ENCODE peak calls at places on chromosome 9, in four cellular contexts. One of them, this sample, is unnamed.
A peak's percentile ranks its signal among the peaks of the same experiment; 100 is the strongest.

GRCh38 chr9:135525241-135526088 is 4.2 kb downstream of the LCN1 start:
- DNase-seq in cardiac fibroblast: no peak
- DNase-seq in BE2C: no peak
- DNase-seq in heart right ventricle: no peak
- DNase-seq in this sample: no peak

GRCh38 chr9:133842721-133843227 is 104.6 kb upstream of the SARDH start:
- DNase-seq in cardiac fibroblast: no peak
- DNase-seq in BE2C: no peak
- DNase-seq in heart right ventricle: no peak
- DNase-seq in this sample: no peak

GRCh38 chr9:27590636-27591035 is 17.4 kb upstream of the C9orf72 start:
- DNase-seq in cardiac fibroblast: no peak
- DNase-seq in BE2C: no peak
- DNase-seq in heart right ventricle: no peak
- DNase-seq in this sample: no peak

GRCh38 chr9:3865373-3865772 is 339.6 kb upstream of the RFX3 start:
- DNase-seq in cardiac fibroblast: peak; percentile 22
- DNase-seq in BE2C: no peak
- DNase-seq in heart right ventricle: no peak
- DNase-seq in this sample: no peak

GRCh38 chr9:122095010-122095767 is 2.1 kb upstream of the TTLL11 start:
- DNase-seq in cardiac fibroblast: peak; percentile 73
- DNase-seq in BE2C: peak; percentile 70
- DNase-seq in heart right ventricle: no peak
- DNase-seq in this sample: no peak

GRCh38 chr9:88952086-88952615 is 39.1 kb upstream of the S1PR3 start:
- DNase-seq in cardiac fibroblast: no peak
- DNase-seq in BE2C: no peak
- DNase-seq in heart right ventricle: no peak
- DNase-seq in this sample: no peak

GRCh38 chr9:28073278-28073677 is 500.0 kb upstream of the C9orf72 start:
- DNase-seq in cardiac fibroblast: peak; percentile 52
- DNase-seq in BE2C: peak; percentile 69
- DNase-seq in heart right ventricle: no peak
- DNase-seq in this sample: no peak

GRCh38 chr9:3863114-3863528 is 337.3 kb upstream of the RFX3 start:
- DNase-seq in cardiac fibroblast: peak; percentile 58
- DNase-seq in BE2C: no peak
- DNase-seq in heart right ventricle: no peak
- DNase-seq in this sample: no peak

GRCh38 chr9:93037476-93037971 is 21.0 kb upstream of the SUSD3 start:
- DNase-seq in cardiac fibroblast: no peak
- DNase-seq in BE2C: no peak
- DNase-seq in heart right ventricle: no peak
- DNase-seq in this sample: no peak

GRCh38 chr9:120873512-120873911 is 3.5 kb downstream of the PHF19 start:
- DNase-seq in cardiac fibroblast: no peak
- DNase-seq in BE2C: no peak
- DNase-seq in heart right ventricle: no peak
- DNase-seq in this sample: no peak

GRCh38 chr9:83526901-83527300 is 11.3 kb downstream of the FRMD3 start:
- DNase-seq in cardiac fibroblast: no peak
- DNase-seq in BE2C: peak; percentile 68
- DNase-seq in heart right ventricle: no peak
- DNase-seq in this sample: no peak

GRCh38 chr9:6490863-6491262 is 77.9 kb downstream of the UHRF2 start:
- DNase-seq in cardiac fibroblast: no peak
- DNase-seq in BE2C: no peak
- DNase-seq in heart right ventricle: no peak
- DNase-seq in this sample: no peak

DNA sequence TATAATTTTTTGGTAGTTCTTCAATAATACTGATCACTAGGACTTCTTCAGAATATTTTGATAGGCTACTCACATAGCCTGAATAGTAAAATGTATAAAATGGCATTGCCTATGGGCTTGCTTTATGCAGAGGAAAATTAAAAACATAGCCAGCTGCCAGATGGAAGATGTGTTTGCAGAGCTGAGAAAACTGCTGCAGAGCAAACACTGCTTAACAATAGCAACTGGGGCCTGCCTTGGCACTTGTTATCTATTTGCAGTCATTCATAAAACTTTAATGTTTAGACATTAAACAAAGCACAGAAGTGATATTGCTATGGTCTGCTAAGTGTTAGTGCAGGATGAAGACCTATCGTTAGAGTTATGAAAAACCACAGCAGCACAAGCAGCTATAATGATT is 151.5 kb upstream of the SMC2 start:
- DNase-seq in cardiac fibroblast: no peak
- DNase-seq in BE2C: no peak
- DNase-seq in heart right ventricle: no peak
- DNase-seq in this sample: no peak
- H3K4me3 ChIP-seq in cardiac fibroblast: no peak overlapping the region
- H3K4me3 ChIP-seq in BE2C: no peak overlapping the region
- H3K4me3 ChIP-seq in heart right ventricle: no peak overlapping the region
- H3K4me3 ChIP-seq in this sample: no peak overlapping the region

GRCh38 chr9:14880951-14881465 is 29.2 kb downstream of the FREM1 start:
- DNase-seq in cardiac fibroblast: peak; percentile 41
- DNase-seq in BE2C: no peak
- DNase-seq in heart right ventricle: no peak
- DNase-seq in this sample: no peak
- H3K4me3 ChIP-seq in cardiac fibroblast: no peak overlapping the region
- H3K4me3 ChIP-seq in BE2C: no peak overlapping the region
- H3K4me3 ChIP-seq in heart right ventricle: no peak overlapping the region
- H3K4me3 ChIP-seq in this sample: no peak overlapping the region

GRCh38 chr9:96874947-96875459 is 20.7 kb upstream of the ZNF782 start:
- DNase-seq in cardiac fibroblast: peak; percentile 19
- DNase-seq in BE2C: no peak
- DNase-seq in heart right ventricle: no peak
- DNase-seq in this sample: peak; percentile 71
- H3K4me3 ChIP-seq in cardiac fibroblast: peak overlapping the region; percentile 68
- H3K4me3 ChIP-seq in BE2C: peak overlapping the region; percentile 79
- H3K4me3 ChIP-seq in heart right ventricle: no peak overlapping the region
- H3K4me3 ChIP-seq in this sample: peak overlapping the region; percentile 25

GRCh38 chr9:37119360-37119759 is 1.0 kb upstream of the ZCCHC7 start:
- DNase-seq in cardiac fibroblast: no peak
- DNase-seq in BE2C: no peak
- DNase-seq in heart right ventricle: no peak
- DNase-seq in this sample: no peak
- H3K4me3 ChIP-seq in cardiac fibroblast: no peak overlapping the region
- H3K4me3 ChIP-seq in BE2C: no peak overlapping the region
- H3K4me3 ChIP-seq in heart right ventricle: no peak overlapping the region
- H3K4me3 ChIP-seq in this sample: peak overlapping the region; percentile 94

GRCh38 chr9:127452481-127453092 is 1.3 kb downstream of the LRSAM1 start:
- DNase-seq in cardiac fibroblast: peak; percentile 72
- DNase-seq in BE2C: peak; percentile 87
- DNase-seq in heart right ventricle: peak; percentile 66
- DNase-seq in this sample: peak; percentile 61
- H3K4me3 ChIP-seq in cardiac fibroblast: peak overlapping the region; percentile 74
- H3K4me3 ChIP-seq in BE2C: peak overlapping the region; percentile 94
- H3K4me3 ChIP-seq in heart right ventricle: no peak overlapping the region
- H3K4me3 ChIP-seq in this sample: peak overlapping the region; percentile 90

DNA sequence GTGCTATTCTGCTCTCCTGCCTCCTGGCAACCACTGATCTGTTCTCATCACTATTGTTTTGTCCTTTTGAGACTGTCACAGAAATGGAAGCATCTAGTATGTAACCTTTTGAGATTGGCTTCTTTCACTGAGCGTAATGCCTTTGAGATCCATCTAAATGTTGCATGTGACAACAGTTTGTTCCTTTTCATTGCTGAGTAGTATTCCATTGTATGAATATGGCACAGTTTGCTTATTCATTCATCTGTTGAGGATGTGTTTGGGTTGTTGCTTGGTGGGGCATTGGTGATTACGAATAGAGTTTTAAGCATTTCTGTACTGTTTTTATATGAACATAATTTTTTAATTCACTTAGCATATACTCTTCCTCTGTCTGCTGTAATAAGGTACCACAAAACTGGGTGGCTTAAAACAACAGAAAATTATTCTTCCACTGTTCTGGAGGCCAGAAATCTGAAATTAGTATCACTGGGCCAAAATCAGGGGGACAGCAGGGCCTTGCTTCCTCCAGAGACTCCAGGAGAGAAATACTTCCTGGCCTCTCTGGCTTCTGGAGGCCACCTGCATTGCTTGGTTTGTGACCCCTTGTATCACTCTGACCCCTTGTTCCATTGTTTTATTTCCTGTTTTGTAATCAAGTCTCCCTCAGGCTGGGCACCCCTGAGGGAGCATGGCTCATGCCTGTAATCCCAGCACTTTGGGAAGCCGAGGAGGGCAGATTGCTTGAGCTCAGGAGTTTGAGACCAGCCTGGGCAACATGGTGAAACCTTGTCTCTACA is 53.0 kb downstream of the EXOSC2 start:
- DNase-seq in cardiac fibroblast: peak; percentile 56
- DNase-seq in BE2C: no peak
- DNase-seq in heart right ventricle: no peak
- DNase-seq in this sample: no peak
- H3K4me3 ChIP-seq in cardiac fibroblast: no peak overlapping the region
- H3K4me3 ChIP-seq in BE2C: no peak overlapping the region
- H3K4me3 ChIP-seq in heart right ventricle: no peak overlapping the region
- H3K4me3 ChIP-seq in this sample: no peak overlapping the region

DNA sequence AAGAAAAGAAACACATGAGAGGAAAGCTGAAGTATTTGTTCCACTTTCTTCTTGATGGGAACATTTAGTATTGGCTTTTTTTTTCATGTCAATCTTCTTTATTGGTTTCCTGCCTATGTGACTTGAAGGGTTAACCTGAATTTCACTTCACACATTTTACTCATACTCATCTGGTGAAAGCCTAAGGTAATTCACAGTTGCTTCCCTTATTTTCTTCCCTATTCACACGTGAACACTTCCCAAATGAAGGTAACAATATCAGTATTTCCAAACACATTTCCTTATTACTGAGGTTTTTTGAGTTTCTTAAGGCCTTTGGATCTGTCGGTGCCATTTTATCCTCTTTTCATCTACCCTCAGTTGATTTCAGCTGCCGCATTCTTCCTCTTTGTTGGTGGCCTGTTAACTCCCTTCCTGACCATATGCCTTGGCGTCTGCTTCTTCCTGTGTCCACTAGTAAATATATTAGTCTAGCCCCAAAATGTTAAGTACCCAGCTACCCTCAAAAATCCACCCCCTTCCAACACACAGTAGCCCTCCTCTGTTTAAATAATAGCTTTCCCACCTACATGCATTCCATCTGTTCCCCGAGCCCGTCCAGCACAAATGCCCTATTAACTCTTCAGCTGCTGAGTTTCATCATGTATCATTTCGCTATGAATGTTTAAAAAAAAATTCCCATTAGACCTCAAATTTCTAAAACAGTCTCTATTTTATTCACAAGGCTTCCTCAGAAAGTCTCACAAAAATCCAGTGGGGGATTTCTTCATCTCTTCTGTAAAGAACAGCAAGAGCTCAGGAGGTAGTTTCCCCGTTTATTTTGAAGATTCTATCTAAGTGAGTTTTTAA is 97.3 kb downstream of the USP20 start:
- DNase-seq in cardiac fibroblast: peak; percentile 43
- DNase-seq in BE2C: no peak
- DNase-seq in heart right ventricle: no peak
- DNase-seq in this sample: no peak
- H3K4me3 ChIP-seq in cardiac fibroblast: no peak overlapping the region
- H3K4me3 ChIP-seq in BE2C: no peak overlapping the region
- H3K4me3 ChIP-seq in heart right ventricle: no peak overlapping the region
- H3K4me3 ChIP-seq in this sample: no peak overlapping the region

GRCh38 chr9:73179594-73179993 is 27.9 kb downstream of the ANXA1 start:
- DNase-seq in cardiac fibroblast: no peak
- DNase-seq in BE2C: no peak
- DNase-seq in heart right ventricle: no peak
- DNase-seq in this sample: no peak
- H3K4me3 ChIP-seq in cardiac fibroblast: no peak overlapping the region
- H3K4me3 ChIP-seq in BE2C: no peak overlapping the region
- H3K4me3 ChIP-seq in heart right ventricle: no peak overlapping the region
- H3K4me3 ChIP-seq in this sample: no peak overlapping the region

GRCh38 chr9:129777769-129778130 is 24.9 kb upstream of the PTGES start:
- DNase-seq in cardiac fibroblast: no peak
- DNase-seq in BE2C: no peak
- DNase-seq in heart right ventricle: no peak
- DNase-seq in this sample: no peak
- H3K4me3 ChIP-seq in cardiac fibroblast: no peak overlapping the region
- H3K4me3 ChIP-seq in BE2C: no peak overlapping the region
- H3K4me3 ChIP-seq in heart right ventricle: no peak overlapping the region
- H3K4me3 ChIP-seq in this sample: no peak overlapping the region